ENCODE peak calls at places on chromosomes 3 and 15, in eight cellular contexts. G is stimulated activated CD4-positive, alpha-beta T cell treated with anti-CD3 and anti-CD28 coated beads, Interleukin-15, amount 100 ng/mL, for 1 hour; J is activated CD8-positive, alpha-beta memory T cell treated with anti-CD3 and anti-CD28 coated beads, Interleukin-2, amount 50 U/mL, for 4 hours; X is substantia nigra; Y is ELF-1; L is hepatocyte; S is choroid plexus epithelial cell; C is NT2/D1. T is an unnamed sample.

GRCh38 chr15:22956980-22957264 is 23.2 kb downstream of the CYFIP1 start:
- DNase-seq in G (no peak), J (no peak), X (no peak), Y (no peak), L (no peak), S (no peak), C (no peak), T (no peak)

GRCh38 chr3:112693186-112693585 is 52.2 kb upstream of the CCDC80 start:
- DNase-seq in G (no peak), J (no peak), X (no peak), Y (peak), L (no peak), S (no peak), C (peak), T (no peak)

GRCh38 chr3:125414671-125415070 is 39.5 kb upstream of the ZNF148 start:
- DNase-seq in G (no peak), J (no peak), X (no peak), Y (no peak), L (no peak), S (no peak), C (no peak), T (no peak)

GRCh38 chr3:10783360-10784346 is 32.4 kb upstream of the SLC6A11 start:
- DNase-seq in G (no peak), J (no peak), X (no peak), Y (no peak), L (peak), S (peak), C (no peak), T (peak)

GRCh38 chr3:47117803-47118364 is 46.0 kb downstream of the SETD2 start:
- DNase-seq in G (no peak), J (no peak), X (no peak), Y (no peak), L (no peak), S (no peak), C (no peak), T (no peak)

GRCh38 chr3:184593923-184594303 is 32.3 kb downstream of the EPHB3 start:
- DNase-seq in G (no peak), J (no peak), X (no peak), Y (no peak), L (no peak), S (no peak), C (no peak), T (no peak)

GRCh38 chr3:172094621-172095557 is 55.5 kb downstream of the FNDC3B start:
- DNase-seq in G (no peak), J (no peak), X (no peak), Y (no peak), L (no peak), S (peak), C (no peak), T (peak)

GRCh38 chr15:68614621-68615035 is 35.8 kb downstream of the CORO2B start:
- DNase-seq in G (no peak), J (no peak), X (peak), Y (peak), L (no peak), S (no peak), C (peak), T (peak)

GRCh38 chr3:74463515-74463914 is 150.9 kb downstream of the CNTN3 start:
- DNase-seq in G (no peak), J (no peak), X (no peak), Y (no peak), L (no peak), S (no peak), C (no peak), T (peak)

GRCh38 chr3:119652306-119653033 is 7.9 kb downstream of the POPDC2 start:
- DNase-seq in G (no peak), J (no peak), X (no peak), Y (no peak), L (no peak), S (no peak), C (no peak), T (no peak)

GRCh38 chr15:31606261-31606669 is 279.6 kb downstream of the KLF13 start:
- DNase-seq in G (no peak), J (no peak), X (no peak), Y (no peak), L (no peak), S (peak), C (no peak), T (no peak)

GRCh38 chr3:105598047-105598796 is 231.5 kb downstream of the ALCAM start:
- DNase-seq in G (no peak), J (no peak), X (no peak), Y (peak), L (peak), S (peak), C (no peak), T (no peak)

GRCh38 chr3:189786479-189787064 is 155.4 kb downstream of the TP63 start:
- DNase-seq in G (no peak), J (no peak), X (no peak), Y (no peak), L (no peak), S (no peak), C (no peak), T (peak)

GRCh38 chr3:183449391-183449790 is 21.0 kb upstream of the MCF2L2 start:
- DNase-seq in G (no peak), J (no peak), X (no peak), Y (peak), L (peak), S (peak), C (no peak), T (peak)